ENCODE peak calls at places on chromosomes 12 and 14, in ten cellular contexts. G is nucleus accumbens; V is pulmonary artery endothelial cell; I is NCI-H1694 treated with DMSO at 0.1 percent for 48 hours; K is WTC11; Z is RCC 7860; B is Jurkat, Clone E6-1; E is C1 segment of cervical spinal cord; F is NCI-H526; L is KBM-7. D is an unnamed sample.

GRCh38 chr12:56234746-56235436 is 5.0 kb downstream of the SLC39A5 start:
- DNase-seq in I (no peak), G (no peak), L (no peak), B (no peak), Z (no peak), V (no peak), F (no peak), E (no peak), K (no peak), D (no peak)

GRCh38 chr12:948238-948637 is 1.3 kb downstream of the RAD52 start:
- DNase-seq in B (no peak), E (no peak), F (no peak), Z (no peak), I (no peak), L (no peak), V (no peak), K (no peak), G (no peak), D (no peak)

GRCh38 chr12:52076811-52077210 is 2.7 kb upstream of the SMIM41 start:
- DNase-seq in Z (no peak), L (no peak), I (no peak), K (no peak), G (no peak), F (no peak), E (no peak), V (no peak), B (no peak), D (no peak)

GRCh38 chr14:70289138-70289537 is 70.3 kb downstream of the COX16 start:
- DNase-seq in Z (no peak), B (no peak), L (peak; percentile 69), K (no peak), F (no peak), G (no peak), I (no peak), V (no peak), E (no peak), D (no peak)

GRCh38 chr12:28415755-28416154 is 225.5 kb downstream of the CCDC91 start:
- DNase-seq in G (no peak), B (no peak), F (no peak), E (no peak), V (no peak), L (no peak), K (no peak), Z (peak; percentile 11), I (no peak), D (no peak)

GRCh38 chr12:103676863-103677262 is 89.8 kb downstream of the STAB2 start:
- DNase-seq in E (no peak), F (no peak), I (no peak), B (no peak), G (no peak), Z (no peak), K (no peak), L (no peak), V (no peak), D (no peak)

GRCh38 chr14:61565836-61566536 is 129.3 kb upstream of the HIF1A start:
- DNase-seq in K (no peak), B (no peak), I (no peak), E (no peak), G (no peak), L (no peak), F (no peak), V (peak; percentile 27), Z (peak; percentile 21), D (no peak)

GRCh38 chr12:48004039-48004940 is at the start of gene COL2A1:
- DNase-seq in I (no peak), L (peak; percentile 50), E (no peak), Z (no peak), F (peak; percentile 75), B (no peak), G (no peak), K (peak; percentile 78), V (no peak), D (no peak)

GRCh38 chr14:55221186-55221585 is 29.8 kb upstream of the DLGAP5 start:
- DNase-seq in G (no peak), Z (peak; percentile 25), K (no peak), F (no peak), L (no peak), B (no peak), I (no peak), E (no peak), V (peak; percentile 46), D (no peak)